ENCODE peak calls at places on chromosomes 13 and 19, in six cellular contexts. G is WERI-Rb-1; M is spleen; W is CD4-positive, CD25-positive, alpha-beta regulatory T cell; O is HCT116; Z is fibroblast of lung. X is an unnamed sample. For H3K9me3, the result is how much of the 10 kb centered on the place peaks cover.

GRCh38 chr13:31675521-31675953 is 63.8 kb upstream of the RXFP2 start:
- DNase-seq in G (no peak), M (no peak), O (no peak), Z (peak), W (no peak), X (no peak)

GRCh38 chr13:93794197-93794885 is 567.7 kb downstream of the GPC6 start:
- DNase-seq in Z (no peak), W (no peak), G (no peak), O (no peak), M (no peak), X (no peak)

GRCh38 chr13:49567501-49567900 is 17.9 kb downstream of the RCBTB1 start:
- DNase-seq in O (no peak), Z (no peak), W (no peak), G (peak), M (no peak), X (no peak)

GRCh38 chr13:40069173-40070044 is 413.9 kb downstream of the COG6 start:
- DNase-seq in O (peak), G (peak), Z (peak), M (peak), W (peak), X (peak)

GRCh38 chr19:18135712-18136584 is 17.0 kb upstream of the PIK3R2 start:
- DNase-seq in O (no peak), G (no peak), W (no peak), Z (no peak), M (no peak), X (no peak)

GRCh38 chr19:40347476-40348124 is 597 bp downstream of the C19orf47 start:
- DNase-seq in G (no peak), M (peak), Z (no peak), O (no peak), W (no peak), X (no peak)

GRCh38 chr13:41848435-41849255 is 112.3 kb downstream of the VWA8 start:
- DNase-seq in G (no peak), M (no peak), Z (peak), W (no peak), O (no peak), X (no peak)

GRCh38 chr13:64273780-64274179 is 2858.1 kb upstream of the PCDH20 start:
- DNase-seq in G (no peak), Z (no peak), W (no peak), O (no peak), M (no peak), X (no peak)

GRCh38 chr13:113833111-113833830 is 30.6 kb downstream of the GAS6 start:
- DNase-seq in W (no peak), M (no peak), Z (no peak), O (no peak), G (no peak), X (no peak)

GRCh38 chr19:18002347-18002850 is 5.6 kb upstream of the ARRDC2 start:
- DNase-seq in W (no peak), G (no peak), M (peak), O (no peak), Z (no peak), X (no peak)

GRCh38 chr13:23506071-23506820 is 64.0 kb upstream of the TNFRSF19 start:
- DNase-seq in O (no peak), M (no peak), W (no peak), G (no peak), Z (peak), X (no peak)

GRCh38 chr13:29465741-29466293 is 129.7 kb downstream of the SLC7A1 start:
- DNase-seq in M (peak), W (no peak), G (no peak), O (no peak), Z (peak), X (no peak)

GRCh38 chr13:52128714-52129700 is at the start of gene NEK5:
- DNase-seq in W (peak), G (peak), O (peak), Z (peak), M (peak), X (peak)

GRCh38 chr13:52130641-52131040 is 1.8 kb upstream of the NEK5 start:
- DNase-seq in G (no peak), M (no peak), W (no peak), Z (no peak), O (no peak), X (no peak)

GRCh38 chr13:52127783-52128702 is 830 bp downstream of the NEK5 start:
- DNase-seq in W (peak), Z (peak), M (no peak), G (peak), O (peak), X (peak)

GRCh38 chr13:52125547-52125946 is 3.3 kb downstream of the NEK5 start:
- DNase-seq in W (no peak), O (no peak), G (no peak), M (no peak), Z (no peak), X (no peak)

GRCh38 chr13:52127378-52127777 is 1.5 kb downstream of the NEK5 start:
- DNase-seq in G (no peak), W (no peak), O (no peak), M (no peak), Z (no peak), X (no peak)
- H3K4me3 ChIP-seq in G (no peak), W (no peak), O (no peak), M (no peak), Z (no peak), X (no peak)

GRCh38 chr19:52069653-52070052 is 21.0 kb upstream of the ZNF432 start:
- DNase-seq in G (no peak), W (no peak), O (no peak), M (no peak), Z (no peak), X (no peak)

GRCh38 chr19:52066258-52066866 is 17.7 kb upstream of the ZNF432 start:
- DNase-seq in W (no peak), O (no peak), G (no peak), M (no peak), Z (no peak), X (no peak)

GRCh38 chr19:52065399-52065798 is 16.8 kb upstream of the ZNF432 start:
- DNase-seq in G (no peak), O (no peak), Z (no peak), W (no peak), M (no peak), X (no peak)

DNA sequence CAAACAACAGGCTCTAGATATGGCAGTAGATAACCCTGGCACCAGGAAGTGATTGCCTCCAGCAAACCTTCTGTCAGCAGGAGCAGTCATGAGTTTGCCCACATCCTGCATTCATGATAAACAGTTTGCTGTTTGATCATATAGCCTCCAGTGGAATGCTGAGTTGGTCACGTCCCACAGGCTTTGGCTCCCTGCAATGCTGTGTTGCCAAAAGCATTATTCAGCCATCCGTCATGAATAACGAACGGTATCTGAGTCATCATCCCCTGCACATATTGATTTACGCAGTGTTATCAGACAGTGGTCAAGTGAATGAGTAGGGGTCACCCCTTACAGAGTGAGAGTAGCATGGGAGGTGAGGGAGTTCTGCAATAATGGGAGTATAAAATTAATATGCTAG is 21.9 kb upstream of the ZNF432 start:
- DNase-seq in W (no peak), G (no peak), O (no peak), Z (peak), M (no peak), X (no peak)
- H3K9me3 ChIP-seq in W (half or more), G (under half), O (under half), Z (under half), M (half or more), X (under half)

GRCh38 chr19:4814625-4815425 is 16.7 kb downstream of the TICAM1 start:
- DNase-seq in G (no peak), M (no peak), O (no peak), W (no peak), Z (peak), X (no peak)
- H3K27ac ChIP-seq in G (no peak), M (no peak), O (peak), W (no peak), Z (no peak), X (peak)

DNA sequence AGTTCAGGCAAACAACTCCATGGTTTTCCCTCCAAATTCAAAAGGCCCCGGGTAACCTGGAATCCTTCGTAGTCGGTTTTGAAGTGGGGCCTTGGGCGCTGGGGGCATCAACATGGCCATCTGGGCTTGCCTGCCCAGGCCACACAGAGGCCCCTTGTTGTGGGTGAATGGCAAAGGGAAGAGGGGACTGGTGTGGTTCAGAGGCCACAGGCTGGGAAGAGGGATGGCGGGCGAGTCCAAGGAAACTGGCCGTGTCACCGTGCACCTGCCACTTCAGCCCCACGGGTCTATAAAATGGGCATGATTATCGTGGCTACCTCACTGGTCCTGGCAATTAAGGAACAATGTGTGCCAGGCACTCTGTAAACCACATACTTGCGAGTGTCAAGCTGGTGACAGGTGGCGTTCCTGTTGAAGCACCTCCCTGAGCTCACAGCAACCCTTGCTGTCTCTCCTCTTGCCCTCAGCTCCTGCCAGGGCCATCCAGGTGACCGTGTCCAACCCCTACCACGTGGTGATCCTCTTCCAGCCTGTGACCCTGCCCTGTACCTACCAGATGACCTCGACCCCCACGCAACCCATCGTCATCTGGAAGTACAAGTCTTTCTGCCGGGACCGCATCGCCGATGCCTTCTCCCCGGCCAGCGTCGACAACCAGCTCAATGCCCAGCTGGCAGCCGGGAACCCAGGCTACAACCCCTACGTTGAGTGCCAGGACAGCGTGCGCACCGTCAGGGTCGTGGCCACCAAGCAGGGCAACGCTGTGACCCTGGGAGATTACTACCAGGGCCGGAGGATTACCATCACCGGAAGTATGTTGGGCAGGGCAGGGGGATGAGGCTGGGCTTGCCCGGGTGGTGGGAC is 1.3 kb downstream of the LSR start:
- DNase-seq in O (no peak), G (peak), Z (no peak), W (no peak), M (peak), X (no peak)
- H3K4me3 ChIP-seq in O (peak), G (peak), Z (no peak), W (peak), M (peak), X (peak)

GRCh38 chr13:59422646-59423045 is 741.1 kb downstream of the DIAPH3 start:
- DNase-seq in W (no peak), O (no peak), G (no peak), Z (no peak), M (no peak), X (no peak)
- H3K9me3 ChIP-seq in W (under half), O (under half), G (under half), Z (under half), M (under half), X (under half)

DNA sequence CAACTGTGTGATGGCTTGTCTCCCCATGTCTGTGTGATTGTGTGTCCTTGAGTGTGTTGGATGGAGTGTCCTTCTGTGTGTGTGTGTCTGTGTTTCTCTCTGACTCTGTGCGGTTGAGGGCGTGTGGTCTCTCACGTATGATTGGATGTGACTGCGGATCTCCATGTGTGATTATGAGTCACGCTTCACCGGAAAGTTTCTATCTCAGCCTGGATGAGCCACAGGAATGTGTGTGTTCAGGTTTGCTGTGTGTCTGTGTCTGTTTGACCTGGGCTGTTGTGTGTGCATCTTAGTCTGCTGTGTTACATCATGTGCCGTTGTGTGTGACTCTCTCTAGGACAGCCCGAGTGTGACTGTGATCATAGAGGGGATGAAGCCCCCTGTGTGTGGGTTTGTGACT is 15.5 kb upstream of the ZNF835 start:
- DNase-seq in M (no peak), G (no peak), O (no peak), W (no peak), Z (no peak), X (no peak)
- H3K27ac ChIP-seq in M (no peak), G (no peak), O (no peak), W (no peak), Z (no peak), X (no peak)